ENCODE peak calls at places on chromosomes 6 and 20, in four cellular contexts. U is GM23248, E is MM.1S, H is PC-3. Z is an unnamed sample.

GRCh38 chr6:151148111-151148510 is 91.7 kb upstream of the AKAP12 start:
- DNase-seq in H (peak), U (no peak), E (no peak), Z (no peak)

GRCh38 chr6:168083142-168083885 is 4.3 kb upstream of the FRMD1 start:
- DNase-seq in U (no peak), H (no peak), E (no peak), Z (no peak)

GRCh38 chr6:113697642-113698410 is 159.3 kb upstream of the MARCKS start:
- DNase-seq in H (peak), E (no peak), U (peak), Z (no peak)

GRCh38 chr6:121216928-121217327 is 117.4 kb downstream of the TBC1D32 start:
- DNase-seq in U (peak), H (no peak), E (no peak), Z (no peak)

GRCh38 chr6:148358196-148358785 is 15.7 kb downstream of the SASH1 start:
- DNase-seq in H (no peak), E (no peak), U (peak), Z (no peak)

GRCh38 chr20:1266167-1266973 is at the start of gene SNPH:
- DNase-seq in E (peak), U (peak), H (peak), Z (peak)

GRCh38 chr6:132995432-132995831 is 181.1 kb downstream of the RPS12 start:
- DNase-seq in H (no peak), E (peak), U (no peak), Z (no peak)

GRCh38 chr6:154478691-154479090 is 31.8 kb downstream of the CNKSR3 start:
- DNase-seq in H (no peak), E (no peak), U (peak), Z (no peak)

GRCh38 chr20:9942736-9943135 is 92.1 kb upstream of the ANKEF1 start:
- DNase-seq in E (no peak), U (no peak), H (no peak), Z (no peak)

DNA sequence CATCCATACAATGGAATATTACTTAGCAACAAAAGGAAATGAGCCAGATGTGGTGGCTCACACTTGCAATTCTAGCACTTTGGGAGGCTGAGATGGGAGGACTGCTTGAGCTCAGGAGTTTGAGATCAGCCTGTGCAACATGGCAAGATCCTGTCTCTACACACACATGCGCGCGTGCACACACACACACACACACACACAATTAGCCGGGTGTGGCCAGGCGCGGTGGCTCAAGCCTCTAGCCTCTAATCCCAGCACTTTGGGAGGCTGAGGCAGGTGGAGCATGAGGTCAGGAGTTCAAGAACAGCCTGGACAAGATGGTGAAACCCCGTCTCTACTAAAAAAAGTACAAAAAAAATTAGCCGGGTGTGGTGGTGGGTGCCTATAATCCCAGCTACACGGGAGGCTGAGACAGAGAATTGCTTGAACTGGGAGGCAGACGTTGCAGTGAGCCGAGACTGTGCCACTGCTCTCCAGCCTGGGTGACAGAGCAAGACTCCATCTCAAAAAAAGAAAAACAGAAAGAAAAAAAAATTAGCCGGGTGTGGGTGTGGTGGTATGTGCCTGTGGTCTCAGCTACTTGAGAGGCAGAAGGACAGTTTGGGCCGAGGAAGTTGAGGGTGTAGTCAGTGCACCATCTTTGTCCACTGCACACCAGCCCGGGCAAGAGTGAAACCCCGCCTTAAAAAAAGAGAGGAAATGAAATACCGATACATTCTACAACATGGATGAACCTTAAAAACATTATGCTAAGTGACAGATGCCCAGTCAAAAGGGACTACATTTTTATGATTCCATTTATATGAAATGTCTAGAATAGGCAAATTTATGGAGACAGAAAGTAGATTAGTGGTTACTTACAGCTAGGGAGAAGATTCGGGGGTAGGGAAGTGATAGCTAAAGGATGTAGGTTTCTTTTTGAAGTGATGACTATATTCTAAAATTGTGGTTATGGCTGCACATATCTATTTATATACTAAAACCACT is 52.5 kb downstream of the RBL1 start:
- DNase-seq in H (no peak), U (no peak), E (peak), Z (no peak)
- H3K9ac ChIP-seq in H (no peak), U (no peak), E (no peak), Z (no peak)

GRCh38 chr6:75568965-75569364 is 32.7 kb upstream of the SENP6 start:
- DNase-seq in U (no peak), H (no peak), E (no peak), Z (no peak)
- TF ChIP-seq EZH2phosphoT487 in U (no peak), H (no peak), E (no peak), Z (no peak)

DNA sequence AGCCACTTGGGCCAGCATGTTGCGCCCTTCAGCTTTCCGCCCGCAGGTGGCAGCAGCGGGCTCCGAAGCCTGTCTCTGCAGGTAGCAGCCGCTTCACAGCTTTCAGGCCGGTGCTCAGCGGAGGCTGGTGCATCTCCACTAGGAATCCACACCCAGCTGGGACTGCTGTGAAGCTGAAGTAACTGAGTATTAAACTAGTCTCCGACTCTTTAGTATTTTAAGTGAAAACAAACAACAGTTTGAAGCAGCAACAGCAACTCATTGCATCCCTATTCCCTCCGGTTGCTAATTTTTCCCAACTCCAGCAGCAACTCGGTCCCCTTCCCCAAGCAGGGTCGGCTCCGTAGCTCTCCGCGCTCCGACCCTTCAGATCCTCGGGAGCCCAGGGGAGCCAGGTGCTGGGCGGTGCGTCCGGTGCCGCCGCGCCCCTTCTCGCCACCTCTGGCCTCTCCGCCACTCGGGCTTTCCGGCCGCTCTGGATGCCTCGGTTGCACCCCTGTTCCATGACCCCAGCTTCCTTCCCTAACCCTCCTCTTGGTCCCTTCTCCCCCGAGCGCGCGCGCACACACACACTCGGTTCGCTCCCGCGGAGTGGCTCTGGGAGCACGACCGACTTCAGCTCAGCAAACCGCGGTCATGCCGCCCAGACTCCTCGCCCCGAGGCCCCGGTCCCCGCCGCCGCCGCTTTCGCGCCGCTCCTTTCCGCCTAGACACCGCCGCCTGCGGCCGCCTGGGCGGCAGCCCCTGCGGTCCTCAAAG is 789 bp upstream of the NKAIN2 start:
- DNase-seq in H (peak), U (peak), E (peak), Z (peak)
- TF ChIP-seq EZH2 in H (peak), U (peak), E (no peak), Z (peak)

GRCh38 chr6:15301179-15302006 is 55.5 kb downstream of the JARID2 start:
- DNase-seq in H (peak), E (no peak), U (no peak), Z (no peak)
- H3K9ac ChIP-seq in H (no peak), E (no peak), U (no peak), Z (no peak)

DNA sequence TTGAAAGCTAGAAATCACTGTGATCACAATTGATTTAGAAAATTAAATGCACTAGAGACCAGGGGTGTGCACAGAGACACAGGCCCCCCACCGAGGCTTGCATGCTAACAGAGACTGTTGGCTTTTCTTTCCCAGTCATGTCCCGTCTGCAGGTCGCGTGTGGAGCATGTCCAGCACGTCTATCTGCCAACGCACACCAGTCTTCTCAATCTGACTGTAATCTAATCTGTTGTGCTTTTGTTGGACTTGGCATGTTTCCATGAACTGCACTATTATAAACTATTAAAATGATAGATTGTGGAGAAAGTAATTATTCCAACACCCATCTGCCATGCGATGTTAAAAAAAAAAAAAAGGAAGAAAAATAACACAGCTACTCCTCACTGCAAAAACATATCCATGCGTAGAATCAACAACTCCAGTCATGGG is 17.7 kb downstream of the MYLIP start:
- DNase-seq in E (no peak), U (peak), H (no peak), Z (no peak)
- TF ChIP-seq EZH2phosphoT487 in E (no peak), U (no peak), H (no peak), Z (no peak)

GRCh38 chr6:100461920-100462295 is 2.8 kb downstream of the SIM1 start:
- DNase-seq in H (no peak), U (peak), E (peak), Z (no peak)

GRCh38 chr6:100462396-100462795 is 2.3 kb downstream of the SIM1 start:
- DNase-seq in U (peak), E (no peak), H (no peak), Z (no peak)

GRCh38 chr6:100462990-100463684 is 1.6 kb downstream of the SIM1 start:
- DNase-seq in E (no peak), H (no peak), U (no peak), Z (no peak)

GRCh38 chr6:100460650-100461204 is 4.0 kb downstream of the SIM1 start:
- DNase-seq in H (no peak), E (no peak), U (peak), Z (peak)

DNA sequence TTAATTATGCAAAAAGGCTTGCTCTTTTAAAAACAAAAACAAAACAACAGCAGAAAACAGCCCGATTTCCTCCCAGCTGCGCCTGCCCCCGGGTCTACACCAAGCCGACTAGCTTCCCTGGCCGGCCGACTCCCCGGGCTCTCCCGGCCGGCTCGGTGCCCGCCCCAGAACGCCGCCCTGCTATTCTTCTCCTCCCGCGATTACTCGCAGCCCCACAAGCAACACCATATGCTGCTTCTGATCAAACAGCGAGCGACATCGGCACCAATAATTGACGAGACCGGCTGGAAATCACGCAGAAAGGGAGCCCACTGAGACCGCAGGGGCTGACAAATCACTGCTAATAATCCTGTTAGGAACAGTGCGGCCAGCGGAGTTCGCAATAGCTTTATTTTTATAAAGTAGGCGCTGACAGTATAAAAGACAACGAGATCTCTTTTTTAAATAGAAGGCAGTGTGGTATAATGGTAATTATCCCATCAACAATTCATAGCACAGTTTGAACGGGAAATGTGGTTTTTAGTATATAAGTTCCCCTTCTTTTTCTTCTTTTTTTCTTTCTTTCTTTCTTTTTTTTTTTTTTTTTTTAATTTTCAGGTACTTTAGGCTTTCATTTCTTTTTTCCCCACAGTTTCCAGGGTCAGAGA is 3.3 kb downstream of the SIM1 start:
- DNase-seq in U (peak), E (no peak), H (no peak), Z (peak)
- TF ChIP-seq EZH2 in U (no peak), E (no peak), H (no peak), Z (peak)

DNA sequence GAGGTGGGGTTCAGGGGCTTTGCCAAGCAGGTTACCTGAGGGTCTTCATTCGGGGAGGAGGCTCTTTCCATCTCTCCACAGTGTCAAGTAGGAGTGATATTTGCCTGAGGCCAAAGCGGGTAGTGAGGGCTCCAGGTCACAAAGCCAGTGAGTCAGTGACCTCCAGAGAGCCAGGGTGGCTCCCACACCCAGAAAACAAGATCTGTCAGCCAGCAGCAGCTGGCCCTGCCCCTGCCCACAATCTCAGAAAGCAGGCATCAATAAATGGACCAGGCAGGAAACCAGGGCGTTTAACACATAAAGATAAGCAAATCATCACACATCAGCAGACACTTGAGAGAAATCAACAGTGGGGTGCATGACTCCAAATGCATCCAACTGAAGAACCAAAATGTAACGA is 250.8 kb downstream of the CDH26 start:
- DNase-seq in U (no peak), H (no peak), E (no peak), Z (no peak)
- H3K9ac ChIP-seq in U (no peak), H (no peak), E (no peak), Z (no peak)

Z was measured in neural progenitor cell.